ENCODE peak calls at places on chromosome 16, in six cellular contexts. R is stomach, N is ovary, W is body of pancreas, A is prostate gland, O is transverse colon. U is an unnamed sample.

GRCh38 chr16:86398622-86399021 is 111.7 kb upstream of the FOXF1 start:
- DNase-seq in R (no peak), N (no peak), W (no peak), A (no peak), O (no peak), U (no peak)

GRCh38 chr16:13923703-13924298 is 3.8 kb downstream of the ERCC4 start:
- DNase-seq in R (no peak), N (no peak), W (no peak), A (no peak), O (no peak), U (no peak)

GRCh38 chr16:70561623-70562022 is 38.0 kb downstream of the SF3B3 start:
- DNase-seq in R (no peak), N (no peak), W (no peak), A (peak; percentile 91), O (no peak), U (peak; percentile 85)

GRCh38 chr16:82082543-82083244 is 47.6 kb downstream of the HSD17B2 start:
- DNase-seq in R (no peak), N (no peak), W (no peak), A (no peak), O (no peak), U (no peak)

GRCh38 chr16:46949216-46949892 is 24.1 kb downstream of the DNAJA2 start:
- DNase-seq in R (peak; percentile 21), N (no peak), W (no peak), A (no peak), O (no peak), U (peak; percentile 10)

GRCh38 chr16:89633064-89633631 is 19.7 kb downstream of the DPEP1 start:
- DNase-seq in R (peak; percentile 30), N (no peak), W (no peak), A (no peak), O (peak; percentile 40), U (no peak)

GRCh38 chr16:977096-977701 is 4.4 kb upstream of the SOX8 start:
- DNase-seq in R (no peak), N (peak; percentile 25), W (peak; percentile 60), A (peak; percentile 36), O (no peak), U (no peak)

GRCh38 chr16:85534536-85535351 is 78.4 kb upstream of the GSE1 start:
- DNase-seq in R (no peak), N (no peak), W (no peak), A (no peak), O (no peak), U (no peak)

GRCh38 chr16:55933038-55933437 is 57.9 kb upstream of the CES5A start:
- DNase-seq in R (no peak), N (no peak), W (no peak), A (no peak), O (no peak), U (no peak)

GRCh38 chr16:3364774-3365427 is 9.2 kb downstream of the OR2C1 start:
- DNase-seq in R (peak; percentile 74), N (peak; percentile 92), W (peak; percentile 85), A (peak; percentile 79), O (peak; percentile 76), U (peak; percentile 93)
- TF ChIP-seq POLR2A in R (no peak), N (peak; percentile 59), W (no peak), A (no peak), O (peak; percentile 48), U (peak; percentile 59)

GRCh38 chr16:4091638-4092037 is 24.6 kb downstream of the ADCY9 start:
- DNase-seq in R (no peak), N (no peak), W (peak; percentile 33), A (no peak), O (peak; percentile 2), U (no peak)

GRCh38 chr16:4089251-4089810 is 26.9 kb downstream of the ADCY9 start:
- DNase-seq in R (no peak), N (no peak), W (no peak), A (no peak), O (peak; percentile 5), U (peak; percentile 86)

GRCh38 chr16:4089811-4090293 is 26.4 kb downstream of the ADCY9 start:
- DNase-seq in R (no peak), N (no peak), W (no peak), A (no peak), O (peak; percentile 38), U (no peak)

GRCh38 chr16:4092547-4093265 is 23.5 kb downstream of the ADCY9 start:
- DNase-seq in R (no peak), N (no peak), W (no peak), A (no peak), O (peak; percentile 1), U (no peak)

GRCh38 chr16:4090476-4090875 is 25.8 kb downstream of the ADCY9 start:
- DNase-seq in R (no peak), N (peak; percentile 44), W (no peak), A (peak; percentile 30), O (peak; percentile 47), U (peak; percentile 66)
- H3K4me1 ChIP-seq in R (peaks cover 26% of the 10 kb centered on the region), N (peaks cover 3% of the 10 kb centered on the region), W (peaks cover 42% of the 10 kb centered on the region), A (no peaks in the 10 kb centered on the region), O (peaks cover 5% of the 10 kb centered on the region), U (peaks cover 76% of the 10 kb centered on the region)

GRCh38 chr16:2035431-2036199 is 8.9 kb downstream of the NHERF2 start:
- DNase-seq in R (peak; percentile 85), N (peak; percentile 80), W (no peak), A (no peak), O (peak; percentile 43), U (peak; percentile 67)
- H3K4me3 ChIP-seq in R (peak overlapping the region; percentile 41), N (peak overlapping the region; percentile 2), W (no peak overlapping the region), A (peak overlapping the region; percentile 7), O (no peak overlapping the region), U (peak overlapping the region; percentile 8)

DNA sequence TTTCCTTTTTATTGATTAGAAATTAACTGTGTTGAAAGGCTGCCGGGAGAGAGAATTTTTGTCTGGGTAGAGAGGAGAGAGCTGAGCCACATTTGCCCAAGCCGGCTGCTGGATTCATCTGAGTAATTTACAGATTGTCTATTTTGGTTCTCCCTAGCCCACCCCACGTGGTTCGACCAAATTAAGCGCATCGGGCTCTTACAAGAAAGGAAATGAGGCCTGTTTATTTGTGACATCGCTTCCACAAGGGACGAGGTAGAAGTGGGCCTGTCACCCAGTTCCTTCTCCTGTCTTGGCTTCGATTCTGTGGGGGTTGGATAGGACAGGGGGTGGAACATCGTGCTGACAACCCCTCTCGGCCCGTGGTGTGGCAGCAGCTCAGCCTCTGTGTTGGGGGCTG is 42.9 kb downstream of the SYT17 start:
- DNase-seq in R (no peak), N (no peak), W (no peak), A (no peak), O (no peak), U (no peak)
- TF ChIP-seq POLR2A in R (no peak), N (no peak), W (no peak), A (no peak), O (no peak), U (no peak)

GRCh38 chr16:49597796-49598195 is 224.2 kb downstream of the C16orf78 start:
- DNase-seq in R (peak; percentile 7), N (no peak), W (no peak), A (no peak), O (no peak), U (no peak)

GRCh38 chr16:49600976-49601375 is 227.4 kb downstream of the C16orf78 start:
- DNase-seq in R (no peak), N (no peak), W (no peak), A (no peak), O (no peak), U (no peak)

GRCh38 chr16:49600541-49600940 is 226.9 kb downstream of the C16orf78 start:
- DNase-seq in R (peak; percentile 10), N (no peak), W (no peak), A (no peak), O (no peak), U (no peak)

GRCh38 chr16:49598386-49599170 is 225.0 kb downstream of the C16orf78 start:
- DNase-seq in R (peak; percentile 21), N (peak; percentile 6), W (no peak), A (no peak), O (no peak), U (no peak)

GRCh38 chr16:49599281-49599680 is 225.7 kb downstream of the C16orf78 start:
- DNase-seq in R (peak; percentile 1), N (no peak), W (no peak), A (no peak), O (no peak), U (no peak)
- H3K4me1 ChIP-seq in R (no peaks in the 10 kb centered on the region), N (peaks cover 2% of the 10 kb centered on the region), W (no peaks in the 10 kb centered on the region), A (no peaks in the 10 kb centered on the region), O (no peaks in the 10 kb centered on the region), U (peaks cover 7% of the 10 kb centered on the region)

GRCh38 chr16:66427451-66427860 is 361 bp downstream of the BEAN1 start:
- DNase-seq in R (no peak), N (no peak), W (no peak), A (no peak), O (no peak), U (no peak)
- H3K4me3 ChIP-seq in R (peak overlapping the region; percentile 57), N (peak overlapping the region; percentile 29), W (no peak overlapping the region), A (peak overlapping the region; percentile 43), O (no peak overlapping the region), U (no peak overlapping the region)

GRCh38 chr16:31109622-31110021 is 1.4 kb downstream of the BCKDK start:
- DNase-seq in R (no peak), N (no peak), W (no peak), A (no peak), O (no peak), U (no peak)

GRCh38 chr16:31106509-31107464 is 1.4 kb upstream of the BCKDK start:
- DNase-seq in R (no peak), N (no peak), W (no peak), A (no peak), O (no peak), U (no peak)

GRCh38 chr16:31107465-31107867 is 720 bp upstream of the BCKDK start:
- DNase-seq in R (no peak), N (no peak), W (no peak), A (no peak), O (no peak), U (no peak)

GRCh38 chr16:31108794-31109558 is 790 bp downstream of the BCKDK start:
- DNase-seq in R (no peak), N (no peak), W (no peak), A (no peak), O (no peak), U (no peak)

GRCh38 chr16:31108035-31108793 is at the start of gene BCKDK:
- DNase-seq in R (peak; percentile 73), N (peak; percentile 64), W (peak; percentile 69), A (peak; percentile 39), O (peak; percentile 77), U (peak; percentile 61)
- TF ChIP-seq POLR2A in R (no peak), N (peak; percentile 47), W (peak; percentile 50), A (peak; percentile 54), O (peak; percentile 50), U (peak; percentile 49)

DNA sequence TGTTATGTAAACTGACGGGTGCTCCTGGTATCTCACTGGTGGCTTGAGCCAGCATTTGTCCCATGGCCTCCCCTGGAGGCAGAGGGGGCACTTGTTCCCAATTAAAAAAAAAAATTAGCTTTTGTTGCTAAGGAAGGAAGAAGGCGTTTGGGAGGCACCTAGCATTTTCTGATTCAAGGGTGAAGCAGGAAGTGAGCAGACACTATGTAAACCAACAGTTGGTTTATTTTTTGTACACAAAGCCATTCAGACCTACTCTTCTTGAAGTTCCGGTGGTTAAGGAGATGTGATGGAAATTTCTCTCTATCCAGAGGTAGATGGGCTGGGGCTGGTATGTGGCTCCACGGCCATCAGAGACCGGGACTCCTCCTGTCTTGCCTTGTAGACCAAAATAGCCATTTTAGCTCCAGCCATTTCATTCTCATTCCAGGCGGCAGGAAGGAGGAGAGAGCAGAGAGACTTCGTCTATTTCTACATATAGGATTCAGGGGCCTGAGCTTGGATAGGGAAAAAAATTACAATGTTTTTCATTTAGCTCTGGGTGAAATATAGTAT is 103.0 kb downstream of the SNX29 start:
- DNase-seq in R (no peak), N (no peak), W (no peak), A (no peak), O (no peak), U (no peak)
- H3K4me1 ChIP-seq in R (no peaks in the 10 kb centered on the region), N (no peaks in the 10 kb centered on the region), W (no peaks in the 10 kb centered on the region), A (no peaks in the 10 kb centered on the region), O (no peaks in the 10 kb centered on the region), U (no peaks in the 10 kb centered on the region)